ENCODE peak calls at places on chromosomes 13 and 19, in six cellular contexts. V, Z, W, O, H and F are unnamed samples.

GRCh38 chr13:23992722-23993438 is 95.6 kb upstream of the C1QTNF9B start:
- DNase-seq in V (no peak), Z (no peak), W (no peak), O (no peak), H (no peak), F (no peak)

GRCh38 chr13:87999791-88000190 is 328.6 kb downstream of the SLITRK5 start:
- DNase-seq in V (no peak), Z (no peak), W (no peak), O (no peak), H (no peak), F (no peak)

GRCh38 chr19:38277969-38278680 is 13.8 kb downstream of the SPINT2 start:
- DNase-seq in V (peak), Z (no peak), W (no peak), O (no peak), H (no peak), F (peak)

GRCh38 chr19:18083929-18084684 is 2.6 kb downstream of the IL12RB1 start:
- DNase-seq in V (no peak), Z (no peak), W (no peak), O (no peak), H (no peak), F (no peak)

GRCh38 chr13:110705356-110705825 is 525 bp downstream of the CARS2 start:
- DNase-seq in V (no peak), Z (no peak), W (no peak), O (no peak), H (no peak), F (no peak)

GRCh38 chr19:1262687-1263123 is 6.4 kb upstream of the CIRBP start:
- DNase-seq in V (peak), Z (no peak), W (no peak), O (no peak), H (no peak), F (no peak)

GRCh38 chr13:26518433-26519084 is 38.9 kb upstream of the WASF3 start:
- DNase-seq in V (no peak), Z (no peak), W (no peak), O (no peak), H (no peak), F (no peak)

GRCh38 chr13:95115525-95115924 is 185.7 kb downstream of the ABCC4 start:
- DNase-seq in V (no peak), Z (no peak), W (no peak), O (no peak), H (no peak), F (no peak)

GRCh38 chr13:26716984-26717383 is 43.6 kb downstream of the GPR12 start:
- DNase-seq in V (no peak), Z (no peak), W (no peak), O (no peak), H (no peak), F (peak)

GRCh38 chr13:48485447-48485846 is 47.4 kb downstream of the RCBTB2 start:
- DNase-seq in V (no peak), Z (no peak), W (no peak), O (no peak), H (no peak), F (no peak)

GRCh38 chr19:45870798-45871197 is 6.7 kb downstream of the FOXA3 start:
- DNase-seq in V (no peak), Z (no peak), W (no peak), O (no peak), H (no peak), F (no peak)

GRCh38 chr19:49362048-49362925 is at the start of gene TEAD2:
- DNase-seq in V (peak), Z (no peak), W (peak), O (no peak), H (no peak), F (peak)

GRCh38 chr19:35596366-35596999 is 10.5 kb downstream of the PMIS2 start:
- DNase-seq in V (peak), Z (no peak), W (no peak), O (no peak), H (no peak), F (no peak)

GRCh38 chr19:3750211-3750610 is 11.3 kb downstream of the APBA3 start:
- DNase-seq in V (no peak), Z (no peak), W (no peak), O (no peak), H (no peak), F (no peak)

GRCh38 chr13:29619995-29620394 is 24.5 kb upstream of the SLC7A1 start:
- DNase-seq in V (peak), Z (no peak), W (no peak), O (no peak), H (no peak), F (no peak)

GRCh38 chr19:29672933-29673336 is 7.7 kb downstream of the PLEKHF1 start:
- DNase-seq in V (no peak), Z (peak), W (no peak), O (peak), H (peak), F (no peak)

GRCh38 chr13:113991191-113991669 is 17.4 kb upstream of the C13orf46 start:
- DNase-seq in V (no peak), Z (no peak), W (peak), O (no peak), H (no peak), F (no peak)

GRCh38 chr13:19618925-19619324 is 14.5 kb upstream of the MPHOSPH8 start:
- DNase-seq in V (peak), Z (no peak), W (no peak), O (no peak), H (no peak), F (no peak)

GRCh38 chr19:41999071-41999877 is 5.2 kb upstream of the ATP1A3 start:
- DNase-seq in V (no peak), Z (no peak), W (no peak), O (no peak), H (no peak), F (no peak)

GRCh38 chr13:46341112-46341711 is 45.8 kb downstream of the RUBCNL start:
- DNase-seq in V (peak), Z (no peak), W (no peak), O (no peak), H (no peak), F (no peak)

GRCh38 chr19:11737964-11738745 is 591 bp downstream of the ZNF823 start:
- DNase-seq in V (peak), Z (peak), W (peak), O (no peak), H (peak), F (peak)

GRCh38 chr19:31610036-31610435 is 260.8 kb upstream of the TSHZ3 start:
- DNase-seq in V (peak), Z (no peak), W (no peak), O (no peak), H (no peak), F (no peak)

GRCh38 chr19:30106417-30107095 is 164.5 kb downstream of the URI1 start:
- DNase-seq in V (no peak), Z (no peak), W (no peak), O (no peak), H (no peak), F (no peak)

GRCh38 chr13:87777395-87777794 is 106.2 kb downstream of the SLITRK5 start:
- DNase-seq in V (no peak), Z (no peak), W (no peak), O (no peak), H (no peak), F (no peak)

GRCh38 chr13:112252744-112253590 is 123.2 kb upstream of the SPACA7 start:
- DNase-seq in V (no peak), Z (no peak), W (peak), O (no peak), H (no peak), F (no peak)

GRCh38 chr13:37118002-37118401 is 12.5 kb upstream of the CSNK1A1L start:
- DNase-seq in V (no peak), Z (no peak), W (no peak), O (no peak), H (no peak), F (no peak)

GRCh38 chr13:52949744-52950143 is 78.9 kb upstream of the OLFM4 start:
- DNase-seq in V (no peak), Z (no peak), W (no peak), O (no peak), H (no peak), F (no peak)

GRCh38 chr13:49667773-49668172 is 23.5 kb downstream of the EBPL start:
- DNase-seq in V (peak), Z (no peak), W (no peak), O (no peak), H (no peak), F (no peak)

GRCh38 chr19:1010586-1011510 is 10.1 kb downstream of the TMEM259 start:
- DNase-seq in V (no peak), Z (no peak), W (no peak), O (no peak), H (no peak), F (no peak)

GRCh38 chr13:51612867-51613266 is 28.6 kb downstream of the WDFY2 start:
- DNase-seq in V (no peak), Z (no peak), W (no peak), O (no peak), H (no peak), F (no peak)

GRCh38 chr13:43364210-43365041 is 341.0 kb downstream of the DNAJC15 start:
- DNase-seq in V (peak), Z (no peak), W (no peak), O (no peak), H (no peak), F (no peak)

GRCh38 chr13:29523199-29523931 is 72.1 kb downstream of the SLC7A1 start:
- DNase-seq in V (no peak), Z (no peak), W (no peak), O (no peak), H (no peak), F (peak)

GRCh38 chr19:13796301-13797057 is 1.2 kb downstream of the ZSWIM4 start:
- DNase-seq in V (peak), Z (no peak), W (peak), O (no peak), H (no peak), F (peak)

GRCh38 chr19:49489601-49490167 is 2.3 kb downstream of the RPL13A start:
- DNase-seq in V (no peak), Z (no peak), W (no peak), O (no peak), H (no peak), F (no peak)

GRCh38 chr19:14517446-14517839 is 754 bp downstream of the DNAJB1 start:
- DNase-seq in V (peak), Z (no peak), W (no peak), O (no peak), H (no peak), F (no peak)

GRCh38 chr13:41655997-41656396 is 198.6 kb downstream of the RGCC start:
- DNase-seq in V (no peak), Z (no peak), W (no peak), O (no peak), H (no peak), F (no peak)

GRCh38 chr19:16714702-16715294 is 4.8 kb upstream of the NWD1 start:
- DNase-seq in V (peak), Z (peak), W (no peak), O (peak), H (peak), F (no peak)